ENCODE peak calls at places on chromosomes 2 and 18, in six cellular contexts. One of them, this sample, is unnamed.

GRCh38 chr2:41914936-41915335 is 132.9 kb upstream of the PKDCC start:
- DNase-seq in IMR-90: peak
- DNase-seq in mesenchymal stem cell: no peak
- DNase-seq in H9: no peak
- DNase-seq in neuronal stem cell: no peak
- DNase-seq in H1: no peak
- DNase-seq in this sample: no peak

GRCh38 chr2:106159867-106160785 is 34.0 kb downstream of the UXS1 start:
- DNase-seq in IMR-90: no peak
- DNase-seq in mesenchymal stem cell: no peak
- DNase-seq in H9: no peak
- DNase-seq in neuronal stem cell: no peak
- DNase-seq in H1: no peak
- DNase-seq in this sample: no peak

GRCh38 chr2:149537098-149537726 is 50.4 kb downstream of the MMADHC start:
- DNase-seq in IMR-90: no peak
- DNase-seq in mesenchymal stem cell: no peak
- DNase-seq in H9: no peak
- DNase-seq in neuronal stem cell: no peak
- DNase-seq in H1: no peak
- DNase-seq in this sample: no peak

GRCh38 chr18:43588838-43589237 is 311.5 kb upstream of the SYT4 start:
- DNase-seq in IMR-90: no peak
- DNase-seq in mesenchymal stem cell: no peak
- DNase-seq in H9: no peak
- DNase-seq in neuronal stem cell: no peak
- DNase-seq in H1: no peak
- DNase-seq in this sample: no peak

GRCh38 chr18:57542801-57543427 is 43.6 kb downstream of the FECH start:
- DNase-seq in IMR-90: peak
- DNase-seq in mesenchymal stem cell: no peak
- DNase-seq in H9: no peak
- DNase-seq in neuronal stem cell: no peak
- DNase-seq in H1: no peak
- DNase-seq in this sample: peak

GRCh38 chr2:16763056-16763455 is 97.4 kb upstream of the CYRIA start:
- DNase-seq in IMR-90: no peak
- DNase-seq in mesenchymal stem cell: no peak
- DNase-seq in H9: no peak
- DNase-seq in neuronal stem cell: no peak
- DNase-seq in H1: no peak
- DNase-seq in this sample: no peak

GRCh38 chr18:49768051-49768391 is 45.3 kb downstream of the ACAA2 start:
- DNase-seq in IMR-90: peak
- DNase-seq in mesenchymal stem cell: peak
- DNase-seq in H9: peak
- DNase-seq in neuronal stem cell: peak
- DNase-seq in H1: peak
- DNase-seq in this sample: peak

GRCh38 chr2:213806125-213806726 is 522.0 kb downstream of the SPAG16 start:
- DNase-seq in IMR-90: peak
- DNase-seq in mesenchymal stem cell: peak
- DNase-seq in H9: no peak
- DNase-seq in neuronal stem cell: no peak
- DNase-seq in H1: no peak
- DNase-seq in this sample: peak

GRCh38 chr2:220310326-220310936 is 683.0 kb downstream of the SLC4A3 start:
- DNase-seq in IMR-90: no peak
- DNase-seq in mesenchymal stem cell: no peak
- DNase-seq in H9: no peak
- DNase-seq in neuronal stem cell: no peak
- DNase-seq in H1: no peak
- DNase-seq in this sample: no peak

GRCh38 chr2:30705711-30706533 is 101.3 kb downstream of the CAPN13 start:
- DNase-seq in IMR-90: no peak
- DNase-seq in mesenchymal stem cell: no peak
- DNase-seq in H9: no peak
- DNase-seq in neuronal stem cell: no peak
- DNase-seq in H1: no peak
- DNase-seq in this sample: no peak

GRCh38 chr18:46152808-46153617 is 48.8 kb downstream of the HAUS1 start:
- DNase-seq in IMR-90: no peak
- DNase-seq in mesenchymal stem cell: no peak
- DNase-seq in H9: peak
- DNase-seq in neuronal stem cell: peak
- DNase-seq in H1: no peak
- DNase-seq in this sample: peak

GRCh38 chr2:233584210-233584609 is 17.6 kb upstream of the USP40 start:
- DNase-seq in IMR-90: no peak
- DNase-seq in mesenchymal stem cell: no peak
- DNase-seq in H9: no peak
- DNase-seq in neuronal stem cell: no peak
- DNase-seq in H1: no peak
- DNase-seq in this sample: no peak

GRCh38 chr2:170396799-170397459 is 219.0 kb downstream of the MYO3B start:
- DNase-seq in IMR-90: peak
- DNase-seq in mesenchymal stem cell: peak
- DNase-seq in H9: no peak
- DNase-seq in neuronal stem cell: no peak
- DNase-seq in H1: no peak
- DNase-seq in this sample: peak

GRCh38 chr2:232343816-232344215 is 34.7 kb upstream of the ALPP start:
- DNase-seq in IMR-90: no peak
- DNase-seq in mesenchymal stem cell: no peak
- DNase-seq in H9: no peak
- DNase-seq in neuronal stem cell: no peak
- DNase-seq in H1: no peak
- DNase-seq in this sample: no peak

GRCh38 chr2:46776687-46777327 is 138.8 kb downstream of the MCFD2 start:
- DNase-seq in IMR-90: peak
- DNase-seq in mesenchymal stem cell: peak
- DNase-seq in H9: peak
- DNase-seq in neuronal stem cell: no peak
- DNase-seq in H1: no peak
- DNase-seq in this sample: peak

GRCh38 chr18:61892683-61893303 is at the start of gene RNF152:
- DNase-seq in IMR-90: peak
- DNase-seq in mesenchymal stem cell: peak
- DNase-seq in H9: peak
- DNase-seq in neuronal stem cell: peak
- DNase-seq in H1: no peak
- DNase-seq in this sample: peak

GRCh38 chr18:61893304-61893970 is 630 bp upstream of the RNF152 start:
- DNase-seq in IMR-90: peak
- DNase-seq in mesenchymal stem cell: peak
- DNase-seq in H9: peak
- DNase-seq in neuronal stem cell: peak
- DNase-seq in H1: no peak
- DNase-seq in this sample: peak

GRCh38 chr18:61890344-61890743 is 2.5 kb downstream of the RNF152 start:
- DNase-seq in IMR-90: no peak
- DNase-seq in mesenchymal stem cell: no peak
- DNase-seq in H9: no peak
- DNase-seq in neuronal stem cell: no peak
- DNase-seq in H1: no peak
- DNase-seq in this sample: no peak

GRCh38 chr18:61891271-61891670 is 1.5 kb downstream of the RNF152 start:
- DNase-seq in IMR-90: no peak
- DNase-seq in mesenchymal stem cell: no peak
- DNase-seq in H9: no peak
- DNase-seq in neuronal stem cell: no peak
- DNase-seq in H1: no peak
- DNase-seq in this sample: no peak

DNA sequence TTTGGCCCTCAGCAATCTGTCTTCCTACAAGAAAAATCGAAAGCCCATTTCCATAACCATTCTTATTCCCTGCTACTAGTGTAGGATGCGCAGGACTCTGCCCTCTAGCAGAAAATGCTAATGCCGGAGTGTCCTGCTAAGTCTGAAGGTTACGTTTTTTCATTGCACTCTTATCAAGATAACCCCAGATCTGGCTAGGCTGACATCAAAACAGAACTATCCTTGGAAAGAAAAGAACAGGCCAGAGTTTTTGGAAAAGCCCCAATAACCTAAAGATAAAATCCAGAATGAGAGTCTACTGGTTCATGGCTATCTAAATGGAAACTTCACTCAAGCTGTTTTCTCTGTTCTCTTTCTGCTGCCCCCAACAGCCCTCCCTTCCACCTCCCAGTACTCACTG is 933 bp downstream of the RNF152 start:
- DNase-seq in IMR-90: no peak
- DNase-seq in mesenchymal stem cell: no peak
- DNase-seq in H9: no peak
- DNase-seq in neuronal stem cell: no peak
- DNase-seq in H1: no peak
- DNase-seq in this sample: no peak
- H2BK15ac ChIP-seq in IMR-90: no peak
- H2BK15ac ChIP-seq in mesenchymal stem cell: no peak
- H2BK15ac ChIP-seq in H9: no peak
- H2BK15ac ChIP-seq in neuronal stem cell: no peak
- H2BK15ac ChIP-seq in H1: no peak
- H2BK15ac ChIP-seq in this sample: no peak

GRCh38 chr2:173354073-173354600 is 535 bp upstream of the CDCA7 start:
- DNase-seq in IMR-90: no peak
- DNase-seq in mesenchymal stem cell: peak
- DNase-seq in H9: no peak
- DNase-seq in neuronal stem cell: peak
- DNase-seq in H1: no peak
- DNase-seq in this sample: peak
- H2BK120ac ChIP-seq in IMR-90: no peak
- H2BK120ac ChIP-seq in mesenchymal stem cell: peak
- H2BK120ac ChIP-seq in H9: no peak
- H2BK120ac ChIP-seq in neuronal stem cell: no peak
- H2BK120ac ChIP-seq in H1: no peak
- H2BK120ac ChIP-seq in this sample: no peak

GRCh38 chr18:32804126-32804888 is 31.5 kb upstream of the KLHL14 start:
- DNase-seq in IMR-90: no peak
- DNase-seq in mesenchymal stem cell: no peak
- DNase-seq in H9: no peak
- DNase-seq in neuronal stem cell: peak
- DNase-seq in H1: no peak
- DNase-seq in this sample: no peak

GRCh38 chr18:32802606-32803451 is 30.0 kb upstream of the KLHL14 start:
- DNase-seq in IMR-90: no peak
- DNase-seq in mesenchymal stem cell: no peak
- DNase-seq in H9: no peak
- DNase-seq in neuronal stem cell: no peak
- DNase-seq in H1: no peak
- DNase-seq in this sample: no peak

GRCh38 chr18:32803571-32803970 is 30.7 kb upstream of the KLHL14 start:
- DNase-seq in IMR-90: no peak
- DNase-seq in mesenchymal stem cell: no peak
- DNase-seq in H9: no peak
- DNase-seq in neuronal stem cell: peak
- DNase-seq in H1: no peak
- DNase-seq in this sample: no peak

GRCh38 chr18:32798209-32798960 is 25.6 kb upstream of the KLHL14 start:
- DNase-seq in IMR-90: no peak
- DNase-seq in mesenchymal stem cell: no peak
- DNase-seq in H9: no peak
- DNase-seq in neuronal stem cell: no peak
- DNase-seq in H1: no peak
- DNase-seq in this sample: no peak

GRCh38 chr18:32801236-32801635 is 28.4 kb upstream of the KLHL14 start:
- DNase-seq in IMR-90: no peak
- DNase-seq in mesenchymal stem cell: no peak
- DNase-seq in H9: no peak
- DNase-seq in neuronal stem cell: no peak
- DNase-seq in H1: no peak
- DNase-seq in this sample: no peak
- H2BK15ac ChIP-seq in IMR-90: no peak
- H2BK15ac ChIP-seq in mesenchymal stem cell: no peak
- H2BK15ac ChIP-seq in H9: no peak
- H2BK15ac ChIP-seq in neuronal stem cell: no peak
- H2BK15ac ChIP-seq in H1: no peak
- H2BK15ac ChIP-seq in this sample: no peak

DNA sequence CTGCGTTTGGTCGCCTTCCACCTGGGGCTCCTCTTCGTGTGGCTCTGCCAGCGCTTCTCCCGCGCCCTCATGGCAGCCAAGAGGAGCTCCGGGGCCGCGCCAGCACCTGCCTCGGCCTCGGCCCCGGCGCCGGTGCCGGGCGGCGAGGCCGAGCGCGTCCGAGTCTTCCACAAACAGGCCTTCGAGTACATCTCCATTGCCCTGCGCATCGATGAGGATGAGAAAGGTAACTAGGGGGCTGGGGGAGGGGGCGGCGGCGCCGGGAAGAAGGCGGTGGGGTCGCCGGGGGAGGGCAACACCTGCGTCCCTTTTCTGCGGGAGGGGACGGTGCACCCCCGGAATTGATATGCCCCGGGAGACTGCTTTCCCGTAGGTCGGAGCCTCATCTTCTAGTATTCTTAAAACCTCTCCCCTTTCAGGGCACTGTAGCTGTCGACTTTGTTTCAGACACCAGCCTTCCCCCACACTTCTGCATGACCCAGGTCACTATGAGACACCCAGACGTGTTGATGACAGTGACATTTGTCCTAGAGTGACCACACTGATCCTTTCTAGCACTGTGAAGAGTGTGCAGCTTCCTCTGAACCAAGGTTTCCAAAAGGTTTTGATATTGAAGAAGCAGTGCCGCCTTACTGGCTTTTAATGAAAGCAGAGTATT is 794 bp downstream of the SPAST start:
- DNase-seq in IMR-90: no peak
- DNase-seq in mesenchymal stem cell: peak
- DNase-seq in H9: peak
- DNase-seq in neuronal stem cell: no peak
- DNase-seq in H1: no peak
- DNase-seq in this sample: peak
- H2BK120ac ChIP-seq in IMR-90: no peak
- H2BK120ac ChIP-seq in mesenchymal stem cell: no peak
- H2BK120ac ChIP-seq in H9: no peak
- H2BK120ac ChIP-seq in neuronal stem cell: no peak
- H2BK120ac ChIP-seq in H1: no peak
- H2BK120ac ChIP-seq in this sample: peak

DNA sequence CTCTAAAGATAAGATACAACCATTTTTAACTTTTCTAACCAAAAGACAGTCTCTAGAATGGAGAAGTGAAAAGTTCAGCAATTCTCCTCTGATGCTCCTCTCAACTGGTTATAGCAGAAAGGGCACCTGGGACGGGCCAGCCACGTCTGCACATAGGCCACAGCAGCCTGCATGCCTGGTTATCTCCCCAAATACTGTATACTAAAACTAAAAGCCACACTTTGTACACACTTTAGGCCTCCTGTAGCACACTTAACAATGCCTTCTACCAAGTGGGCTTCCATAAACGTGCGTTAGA is 179.1 kb downstream of the ANKRD44 start:
- DNase-seq in IMR-90: no peak
- DNase-seq in mesenchymal stem cell: no peak
- DNase-seq in H9: no peak
- DNase-seq in neuronal stem cell: no peak
- DNase-seq in H1: no peak
- DNase-seq in this sample: no peak
- H2BK15ac ChIP-seq in IMR-90: no peak
- H2BK15ac ChIP-seq in mesenchymal stem cell: no peak
- H2BK15ac ChIP-seq in H9: no peak
- H2BK15ac ChIP-seq in neuronal stem cell: no peak
- H2BK15ac ChIP-seq in H1: no peak
- H2BK15ac ChIP-seq in this sample: no peak